ENCODE peak calls at places on chromosomes 4 and X, in eight cellular contexts. G is breast epithelium, A is stomach, F is sigmoid colon, L is spleen, W is HepG2, U is HCT116, C is H1. O is an unnamed sample.

GRCh38 chrX:21747523-21747922 is 10.4 kb downstream of the SMPX start:
- DNase-seq in G (no peak), A (no peak), F (no peak), L (no peak), W (no peak), U (no peak), C (no peak), O (no peak)

GRCh38 chrX:1111543-1112300 is 100.7 kb downstream of the CRLF2 start:
- DNase-seq in G (no peak), A (no peak), F (no peak), L (peak), W (no peak), U (no peak), C (peak), O (no peak)

GRCh38 chrX:39984191-39984956 is 113.4 kb downstream of the BCOR start:
- DNase-seq in G (no peak), A (no peak), F (no peak), L (no peak), W (no peak), U (no peak), C (no peak), O (no peak)

GRCh38 chr4:48173055-48173991 is 39.3 kb upstream of the TXK start:
- DNase-seq in G (no peak), A (no peak), F (no peak), L (no peak), W (no peak), U (peak), C (no peak), O (no peak)

GRCh38 chrX:77061533-77061932 is 385.7 kb upstream of the FGF16 start:
- DNase-seq in G (no peak), A (no peak), F (no peak), L (no peak), W (no peak), U (no peak), C (no peak), O (no peak)

GRCh38 chr4:38040619-38041018 is 80.4 kb downstream of the PTTG2 start:
- DNase-seq in G (no peak), A (no peak), F (no peak), L (no peak), W (peak), U (no peak), C (no peak), O (no peak)

GRCh38 chrX:22952011-22952410 is 47.7 kb upstream of the DDX53 start:
- DNase-seq in G (no peak), A (no peak), F (no peak), L (no peak), W (no peak), U (no peak), C (no peak), O (no peak)

GRCh38 chr4:94431388-94431787 is 20.4 kb upstream of the PDLIM5 start:
- DNase-seq in G (no peak), A (no peak), F (no peak), L (no peak), W (no peak), U (no peak), C (no peak), O (no peak)

GRCh38 chr4:99683913-99684312 is 26.3 kb upstream of the C4orf54 start:
- DNase-seq in G (no peak), A (no peak), F (no peak), L (no peak), W (no peak), U (no peak), C (no peak), O (no peak)

GRCh38 chr4:154590329-154591006 is at the start of gene FGA:
- DNase-seq in G (no peak), A (no peak), F (no peak), L (no peak), W (peak), U (no peak), C (no peak), O (no peak)

GRCh38 chr4:184933311-184933710 is 85.0 kb upstream of the HELT start:
- DNase-seq in G (no peak), A (no peak), F (no peak), L (no peak), W (no peak), U (no peak), C (peak), O (no peak)

GRCh38 chr4:39062094-39062493 is at the start of gene KLHL5:
- DNase-seq in G (no peak), A (no peak), F (no peak), L (no peak), W (no peak), U (no peak), C (no peak), O (no peak)

GRCh38 chr4:73653695-73654106 is 33.5 kb upstream of the RASSF6 start:
- DNase-seq in G (no peak), A (peak), F (no peak), L (no peak), W (peak), U (peak), C (no peak), O (peak)

GRCh38 chr4:125016892-125017299 is 297.9 kb upstream of the FAT4 start:
- DNase-seq in G (no peak), A (no peak), F (no peak), L (no peak), W (no peak), U (no peak), C (no peak), O (no peak)

GRCh38 chrX:1453390-1453783 is 678 bp upstream of the ASMTL start:
- DNase-seq in G (no peak), A (no peak), F (no peak), L (peak), W (no peak), U (no peak), C (no peak), O (no peak)

GRCh38 chr4:2696423-2696822 is 59.7 kb downstream of the TNIP2 start:
- DNase-seq in G (no peak), A (no peak), F (no peak), L (peak), W (no peak), U (no peak), C (no peak), O (peak)
- TF ChIP-seq POLR2AphosphoS5 in G (no peak), A (no peak), F (no peak), L (peak), W (no peak), U (no peak), C (no peak), O (no peak)

DNA sequence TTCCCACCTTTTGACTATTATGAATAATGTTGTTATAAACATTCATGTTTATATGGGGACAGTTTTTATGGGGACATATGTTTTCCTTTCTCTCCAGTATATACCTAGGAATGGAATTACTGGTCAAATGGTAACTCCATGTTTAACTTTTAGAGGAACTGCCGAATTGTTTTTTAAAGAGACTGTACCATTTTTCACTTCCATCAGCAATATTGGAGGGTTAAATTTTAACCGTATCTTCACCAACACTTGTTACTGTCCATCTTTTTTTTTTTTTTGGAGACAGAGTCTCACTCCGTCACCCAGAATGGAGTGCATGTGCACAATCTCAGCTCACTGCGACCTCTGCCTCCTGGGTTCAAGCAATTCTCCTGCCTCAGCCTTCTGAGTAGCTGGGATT is 46.4 kb upstream of the PRPS1 start:
- DNase-seq in G (no peak), A (no peak), F (no peak), L (no peak), W (no peak), U (no peak), C (no peak), O (no peak)
- TF ChIP-seq POLR2A in G (no peak), A (no peak), F (no peak), L (no peak), W (no peak), U (no peak), C (no peak), O (no peak)

DNA sequence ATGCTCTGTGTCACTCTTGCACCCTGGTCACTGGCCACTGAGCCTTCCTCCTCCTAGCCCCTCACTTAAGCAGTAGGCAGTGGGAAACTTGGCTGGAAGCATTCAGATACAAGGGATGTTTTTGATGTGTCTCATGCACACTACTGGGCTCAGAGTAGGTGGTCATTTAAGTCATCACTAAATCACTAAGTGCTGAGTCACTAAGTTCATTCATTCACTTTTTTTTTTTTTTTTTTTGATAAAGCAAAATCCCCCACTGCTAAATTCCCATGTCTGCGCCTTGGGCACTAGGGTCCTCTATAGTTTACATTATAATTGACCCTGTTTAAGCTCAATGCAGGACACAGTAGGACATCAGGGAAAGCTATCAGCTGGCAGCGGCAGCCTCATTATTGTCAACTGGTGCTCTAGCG is 182.4 kb upstream of the MBNL3 start:
- DNase-seq in G (no peak), A (no peak), F (no peak), L (no peak), W (no peak), U (no peak), C (peak), O (no peak)
- TF ChIP-seq POLR2AphosphoS5 in G (no peak), A (no peak), F (no peak), L (no peak), W (no peak), U (no peak), C (no peak), O (no peak)

DNA sequence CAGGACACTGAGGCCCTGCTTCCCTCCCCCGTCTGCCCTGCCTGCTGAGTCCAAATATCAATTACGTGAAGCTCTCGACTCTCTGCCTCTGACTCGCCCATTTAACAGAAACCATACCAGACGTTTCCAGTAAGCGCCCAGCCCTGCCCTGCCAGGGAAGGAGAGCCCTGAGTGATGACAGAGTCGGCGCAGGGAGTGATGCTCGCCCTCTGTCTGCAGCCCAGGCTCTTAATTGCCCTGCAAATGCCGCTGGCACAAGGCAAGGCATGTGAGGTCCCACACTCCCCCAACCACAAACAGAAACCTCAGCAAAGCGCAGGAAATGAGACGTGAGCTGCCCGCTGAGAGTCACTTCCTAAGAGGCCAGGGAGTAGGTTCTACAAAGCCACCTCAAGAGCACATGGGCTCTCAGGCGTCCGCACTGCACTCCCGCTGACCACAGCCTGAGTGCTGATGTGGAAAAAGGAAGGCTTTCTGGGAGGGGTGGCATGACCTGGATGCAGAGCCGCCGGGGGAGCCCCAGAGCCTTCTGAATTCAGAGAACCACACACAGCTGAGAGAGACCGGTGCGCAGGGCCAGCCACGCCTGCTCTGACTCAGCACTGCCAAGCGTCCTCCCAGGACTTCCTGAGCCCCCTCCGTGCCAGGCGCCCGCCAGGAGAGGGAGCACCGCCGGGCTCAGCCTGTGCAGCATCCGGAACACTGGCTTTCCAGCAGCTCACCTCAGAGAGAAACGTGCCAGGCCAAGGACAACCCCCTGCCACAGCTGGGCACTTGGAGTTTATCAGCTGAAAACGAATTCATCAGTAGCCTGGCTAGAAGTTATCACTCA is 5.3 kb downstream of the ZFYVE28 start:
- DNase-seq in G (peak), A (peak), F (peak), L (peak), W (peak), U (peak), C (peak), O (peak)
- TF ChIP-seq POLR2A in G (no peak), A (no peak), F (no peak), L (no peak), W (no peak), U (no peak), C (no peak), O (no peak)

O was measured in GM12891.